ENCODE peak calls at places on chromosomes 7 and 10, in seven cellular contexts. T is NCI-H510A treated with DMSO at 0.1 percent for 48 hours; D is B cell; F is upper lobe of left lung; N is stimulated activated CD8-positive, alpha-beta memory T cell treated with anti-CD3 and anti-CD28 coated beads, Interleukin-2, amount 100 ng/mL, for 1 hour; H is tibial nerve; C is fibroblast of lung. B is an unnamed sample.

GRCh38 chr7:144908943-144909556 is 73.2 kb upstream of the TPK1 start:
- DNase-seq in H (no peak), F (no peak), D (no peak), T (no peak), N (no peak), C (no peak), B (no peak)

GRCh38 chr7:71165708-71166107 is 33.8 kb downstream of the GALNT17 start:
- DNase-seq in F (no peak), H (no peak), T (no peak), C (no peak), D (no peak), N (no peak), B (no peak)

GRCh38 chr10:60155945-60156683 is 233.6 kb downstream of the ANK3 start:
- DNase-seq in T (no peak), N (no peak), C (no peak), H (no peak), F (no peak), D (no peak), B (no peak)

GRCh38 chr7:117017017-117017451 is 63.7 kb downstream of the ST7 start:
- DNase-seq in D (no peak), F (no peak), H (no peak), T (no peak), N (no peak), C (no peak), B (no peak)

GRCh38 chr7:78125884-78126283 is 327.3 kb downstream of the PHTF2 start:
- DNase-seq in H (no peak), N (no peak), D (no peak), T (no peak), F (no peak), C (peak), B (no peak)

GRCh38 chr7:46603780-46604725 is 683.0 kb upstream of the IGFBP3 start:
- DNase-seq in F (no peak), C (peak), N (no peak), T (no peak), H (peak), D (no peak), B (no peak)

GRCh38 chr10:89384474-89385324 is 6.8 kb downstream of the IFIT1B start:
- DNase-seq in D (no peak), F (no peak), T (no peak), N (no peak), H (no peak), C (no peak), B (no peak)

GRCh38 chr10:58280485-58280884 is 11.5 kb downstream of the CISD1 start:
- DNase-seq in T (no peak), H (no peak), N (no peak), F (no peak), D (no peak), C (no peak), B (no peak)

GRCh38 chr10:3074145-3074665 is 6.9 kb downstream of the PFKP start:
- DNase-seq in C (no peak), T (no peak), N (no peak), H (no peak), F (no peak), D (no peak), B (no peak)

B was measured in GM06990.